ENCODE peak calls at places on chromosomes 12 and 14, in six cellular contexts. H is adrenal gland, R is heart right ventricle, D is psoas muscle, W is mammary epithelial cell, P is WERI-Rb-1. Q is an unnamed sample.

GRCh38 chr12:92759634-92760268 is 57.0 kb downstream of the PLEKHG7 start:
- DNase-seq in P (no peak), H (peak; percentile 45), W (peak; percentile 87), R (no peak), D (no peak), Q (no peak)

GRCh38 chr12:6215120-6215807 is 15.1 kb downstream of the CD9 start:
- DNase-seq in D (no peak), R (no peak), H (no peak), W (no peak), P (no peak), Q (no peak)

GRCh38 chr14:90797451-90797850 is 18.8 kb downstream of the TTC7B start:
- DNase-seq in R (no peak), D (no peak), W (no peak), H (no peak), P (no peak), Q (no peak)

GRCh38 chr12:47017901-47018479 is 61.4 kb upstream of the PCED1B start:
- DNase-seq in W (peak; percentile 79), P (no peak), R (no peak), H (no peak), D (no peak), Q (no peak)

GRCh38 chr12:57844725-57845477 is 1.6 kb downstream of the CTDSP2 start:
- DNase-seq in H (peak; percentile 93), P (no peak), W (peak; percentile 67), R (peak; percentile 69), D (peak; percentile 85), Q (no peak)

GRCh38 chr14:50254248-50254647 is 22.9 kb upstream of the SOS2 start:
- DNase-seq in W (no peak), H (no peak), P (no peak), R (no peak), D (no peak), Q (no peak)

GRCh38 chr12:67811437-67812361 is 163.2 kb downstream of the DYRK2 start:
- DNase-seq in H (no peak), R (no peak), P (no peak), W (peak; percentile 92), D (no peak), Q (no peak)

GRCh38 chr14:89241934-89242670 is 174.9 kb downstream of the FOXN3 start:
- DNase-seq in W (no peak), R (no peak), H (no peak), P (no peak), D (no peak), Q (no peak)

GRCh38 chr12:1838223-1838993 is 18.0 kb downstream of the LRTM2 start:
- DNase-seq in R (no peak), P (no peak), H (no peak), W (no peak), D (no peak), Q (no peak)

GRCh38 chr12:31687101-31687527 is 27.6 kb downstream of the ETFBKMT start:
- DNase-seq in P (no peak), W (no peak), R (no peak), D (no peak), H (no peak), Q (no peak)

GRCh38 chr12:27119797-27120196 is 37.4 kb upstream of the C12orf71 start:
- DNase-seq in P (no peak), W (no peak), R (no peak), H (no peak), D (no peak), Q (no peak)

GRCh38 chr12:31466768-31467167 is 124.2 kb downstream of the DENND5B start:
- DNase-seq in D (no peak), P (no peak), W (no peak), H (no peak), R (no peak), Q (no peak)

GRCh38 chr14:54597795-54598443 is 31.0 kb downstream of the SAMD4A start:
- DNase-seq in P (peak; percentile 22), D (no peak), R (no peak), H (no peak), W (peak; percentile 28), Q (no peak)

GRCh38 chr14:23438130-23438893 is 2.9 kb upstream of the MYH7 start:
- DNase-seq in R (peak; percentile 67), H (no peak), W (no peak), D (peak; percentile 45), P (peak; percentile 78), Q (no peak)

GRCh38 chr12:4781212-4781611 is 61.0 kb downstream of the GALNT8 start:
- DNase-seq in H (no peak), P (no peak), D (no peak), W (peak; percentile 20), R (no peak), Q (no peak)

GRCh38 chr14:20684662-20685456 is 499 bp downstream of the RNASE4 start:
- DNase-seq in P (no peak), W (peak; percentile 60), H (peak; percentile 40), D (peak; percentile 15), R (no peak), Q (no peak)

GRCh38 chr14:95361373-95362179 is 41.9 kb upstream of the CLMN start:
- DNase-seq in R (peak; percentile 49), D (peak; percentile 23), W (peak; percentile 51), H (peak; percentile 39), P (peak; percentile 49), Q (no peak)

GRCh38 chr14:88613552-88614010 is 50.7 kb downstream of the ZC3H14 start:
- DNase-seq in D (no peak), R (no peak), W (peak; percentile 88), H (no peak), P (no peak), Q (no peak)

GRCh38 chr14:70448633-70449032 is 3.3 kb upstream of the ADAM21 start:
- DNase-seq in H (peak; percentile 26), D (no peak), W (peak; percentile 23), P (no peak), R (no peak), Q (no peak)

GRCh38 chr14:99659333-99659741 is 14.4 kb downstream of the HHIPL1 start:
- DNase-seq in W (no peak), H (no peak), R (no peak), D (no peak), P (no peak), Q (no peak)

GRCh38 chr12:41011939-41012338 is 176.2 kb upstream of the PDZRN4 start:
- DNase-seq in P (no peak), R (no peak), D (no peak), W (no peak), H (no peak), Q (peak; percentile 13)

GRCh38 chr12:23950775-23951391 is 1.4 kb upstream of the SOX5 start:
- DNase-seq in P (peak; percentile 29), H (no peak), R (no peak), W (no peak), D (peak; percentile 12), Q (no peak)

GRCh38 chr12:125137776-125138344 is 72.6 kb downstream of the AACS start:
- DNase-seq in R (no peak), W (no peak), H (no peak), P (no peak), D (no peak), Q (no peak)

GRCh38 chr14:31420319-31421081 is at the start of gene HEATR5A:
- DNase-seq in P (peak; percentile 95), R (peak; percentile 97), W (peak; percentile 94), D (peak; percentile 96), H (peak; percentile 95), Q (peak; percentile 87)
- H3K27ac ChIP-seq in P (peak within 1 kb of the TSS; percentile 77), R (peak within 1 kb of the TSS; percentile 92), W (peak within 1 kb of the TSS; percentile 59), D (peak within 1 kb of the TSS; percentile 91), H (peak within 1 kb of the TSS; percentile 71), Q (no peak within 1 kb of the TSS)

GRCh38 chr12:89253483-89253882 is 98.8 kb downstream of the DUSP6 start:
- DNase-seq in D (no peak), W (no peak), H (no peak), R (no peak), P (no peak), Q (no peak)
- H3K9me3 ChIP-seq in D (no peaks in the 10 kb centered on the region), W (no peaks in the 10 kb centered on the region), H (no peaks in the 10 kb centered on the region), R (peaks cover 6% of the 10 kb centered on the region), P (no peaks in the 10 kb centered on the region), Q (no peaks in the 10 kb centered on the region)

GRCh38 chr14:104791425-104791824 is 4.1 kb downstream of the AKT1 start:
- DNase-seq in D (no peak), P (no peak), H (no peak), W (no peak), R (no peak), Q (no peak)

GRCh38 chr14:104792945-104793702 is 2.4 kb downstream of the AKT1 start:
- DNase-seq in D (no peak), W (no peak), H (no peak), R (no peak), P (no peak), Q (no peak)

GRCh38 chr14:104793703-104793959 is 1.9 kb downstream of the AKT1 start:
- DNase-seq in P (no peak), W (no peak), R (no peak), D (no peak), H (no peak), Q (no peak)

GRCh38 chr14:104794099-104794498 is 1.4 kb downstream of the AKT1 start:
- DNase-seq in D (peak; percentile 59), H (peak; percentile 73), R (peak; percentile 59), P (peak; percentile 44), W (peak; percentile 63), Q (no peak)

GRCh38 chr14:104792101-104792884 is 3.3 kb downstream of the AKT1 start:
- DNase-seq in D (peak; percentile 65), P (no peak), H (peak; percentile 90), R (peak; percentile 72), W (no peak), Q (no peak)
- H3K4me3 ChIP-seq in D (no peak overlapping the region), P (no peak overlapping the region), H (no peak overlapping the region), R (no peak overlapping the region), W (no peak overlapping the region), Q (no peak overlapping the region)

GRCh38 chr14:35341454-35342159 is 49.4 kb downstream of the PSMA6 start:
- DNase-seq in W (peak; percentile 90), R (peak; percentile 95), D (peak; percentile 95), H (peak; percentile 98), P (peak; percentile 89), Q (no peak)

GRCh38 chr14:35342160-35343010 is 50.2 kb downstream of the PSMA6 start:
- DNase-seq in D (peak; percentile 77), R (peak; percentile 52), H (peak; percentile 90), P (no peak), W (no peak), Q (no peak)

GRCh38 chr14:35346738-35347322 is 54.6 kb downstream of the PSMA6 start:
- DNase-seq in D (no peak), P (no peak), H (no peak), W (no peak), R (no peak), Q (no peak)

GRCh38 chr14:35340616-35341453 is 48.7 kb downstream of the PSMA6 start:
- DNase-seq in P (no peak), H (no peak), W (no peak), D (no peak), R (no peak), Q (no peak)

DNA sequence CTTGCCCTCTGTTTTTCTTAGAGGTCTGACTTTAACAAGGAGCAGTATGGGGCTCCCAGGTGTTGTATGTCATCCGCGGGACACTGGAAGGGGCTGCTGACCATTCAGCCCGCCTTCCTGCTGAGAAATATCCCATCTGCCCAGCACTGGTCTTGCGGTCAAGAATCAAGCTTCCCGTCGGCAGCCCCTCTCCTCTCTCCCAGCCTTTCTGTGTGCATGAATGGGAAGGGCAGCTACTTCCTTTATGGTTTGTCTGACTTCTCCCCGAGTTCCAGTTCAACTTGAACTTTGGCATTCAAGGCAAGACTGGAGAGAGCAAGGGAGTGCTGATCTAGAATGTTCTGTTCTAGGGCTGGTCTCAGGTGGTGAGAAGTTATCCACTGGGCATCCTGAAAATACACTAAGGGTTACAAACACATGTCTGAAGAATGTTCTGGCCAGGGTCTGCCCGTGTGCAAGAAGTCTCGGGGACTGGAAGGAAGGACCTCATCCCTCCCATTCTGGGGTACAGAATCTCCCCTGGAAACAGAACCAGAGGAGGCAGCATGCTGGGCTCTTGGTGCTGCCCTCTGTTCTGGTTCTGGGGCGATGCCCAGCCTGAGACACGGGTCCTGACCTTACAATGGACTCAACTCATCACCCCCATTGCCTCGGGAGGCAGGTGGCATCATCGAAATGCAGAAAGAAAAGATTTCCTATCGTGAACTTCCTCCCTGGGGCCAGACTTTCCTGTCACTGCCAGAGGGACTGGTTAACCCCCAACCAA is 51.7 kb downstream of the PSMA6 start:
- DNase-seq in P (no peak), R (no peak), H (no peak), W (no peak), D (no peak), Q (no peak)
- H3K27ac ChIP-seq in P (no peak overlapping the region), R (no peak overlapping the region), H (no peak overlapping the region), W (no peak overlapping the region), D (no peak overlapping the region), Q (no peak overlapping the region)